ENCODE peak calls at places on chromosomes 7 and 10, in ten cellular contexts. U is endothelial cell, N is esophagus muscularis mucosa, O is IMR-90, I is B cell, J is neural progenitor cell, K is neural crest cell, L is pancreas, C is epithelial cell of esophagus, V is astrocyte of the cerebellum. W is an unnamed sample.

GRCh38 chr10:5434017-5434753 is 21.8 kb downstream of the NET1 start:
- DNase-seq in U (no peak), K (no peak), J (peak; percentile 58), C (peak; percentile 66), V (peak; percentile 48), N (no peak), I (no peak), L (no peak), O (peak; percentile 81), W (no peak)

GRCh38 chr10:938954-939678 is 7.6 kb upstream of the LARP4B start:
- DNase-seq in V (no peak), O (no peak), C (no peak), U (no peak), N (no peak), J (no peak), L (no peak), K (no peak), I (no peak), W (no peak)

GRCh38 chr7:5284304-5285281 is 1.9 kb downstream of the SLC29A4 start:
- DNase-seq in J (peak; percentile 88), K (peak; percentile 51), V (no peak), N (no peak), C (peak; percentile 47), L (peak; percentile 46), U (peak; percentile 55), O (no peak), I (peak; percentile 37), W (no peak)

GRCh38 chr10:27959093-27959715 is 39.7 kb downstream of the ODAD2 start:
- DNase-seq in L (no peak), I (no peak), N (no peak), K (no peak), O (no peak), U (no peak), V (no peak), J (no peak), C (no peak), W (no peak)

GRCh38 chr7:132504851-132505250 is 71.4 kb downstream of the PLXNA4 start:
- DNase-seq in L (no peak), J (no peak), N (no peak), O (no peak), I (no peak), V (no peak), K (no peak), C (no peak), U (no peak), W (no peak)

GRCh38 chr7:108156897-108157605 is 26.9 kb upstream of the LAMB4 start:
- DNase-seq in N (no peak), V (no peak), C (no peak), I (no peak), U (no peak), L (no peak), J (no peak), O (peak; percentile 39), K (no peak), W (no peak)

GRCh38 chr7:117771756-117772155 is 101.5 kb downstream of the CTTNBP2 start:
- DNase-seq in C (no peak), N (no peak), K (no peak), U (no peak), L (no peak), J (no peak), V (no peak), O (no peak), I (no peak), W (no peak)

GRCh38 chr7:47988496-47989386 is 9.3 kb upstream of the HUS1 start:
- DNase-seq in I (no peak), N (no peak), C (peak; percentile 18), L (no peak), O (peak; percentile 5), K (no peak), U (peak; percentile 20), V (no peak), J (no peak), W (no peak)

GRCh38 chr10:132142396-132143161 is 44.2 kb upstream of the DPYSL4 start:
- DNase-seq in J (peak; percentile 71), U (peak; percentile 73), O (no peak), N (no peak), L (peak; percentile 14), C (no peak), I (peak; percentile 62), K (peak; percentile 65), V (no peak), W (peak; percentile 44)

GRCh38 chr7:106755641-106756040 is 94.7 kb upstream of the CCDC71L start:
- DNase-seq in L (no peak), U (no peak), O (no peak), C (no peak), N (no peak), J (no peak), I (no peak), V (no peak), K (no peak), W (no peak)

GRCh38 chr7:24199978-24200377 is 84.0 kb upstream of the NPY start:
- DNase-seq in J (no peak), I (no peak), V (no peak), U (no peak), O (no peak), L (no peak), K (no peak), C (no peak), N (no peak), W (no peak)

GRCh38 chr10:33487014-33487776 is 152.7 kb upstream of the NRP1 start:
- DNase-seq in L (no peak), J (peak; percentile 8), O (peak; percentile 9), C (no peak), I (no peak), U (no peak), V (no peak), N (no peak), K (no peak), W (no peak)

GRCh38 chr10:4062751-4063150 is 277.7 kb upstream of the KLF6 start:
- DNase-seq in U (no peak), I (no peak), L (no peak), N (no peak), C (peak; percentile 30), J (no peak), V (no peak), K (no peak), O (no peak), W (no peak)

GRCh38 chr10:79203833-79204232 is 135.1 kb downstream of the ZMIZ1 start:
- DNase-seq in N (no peak), C (no peak), V (no peak), U (no peak), L (no peak), O (no peak), I (no peak), J (no peak), K (no peak), W (no peak)

GRCh38 chr10:85527610-85528317 is 838.8 kb downstream of the GRID1 start:
- DNase-seq in C (peak; percentile 94), J (no peak), I (no peak), N (no peak), K (no peak), L (no peak), O (no peak), U (peak; percentile 10), V (no peak), W (no peak)

GRCh38 chr10:1550291-1550595 is 187.1 kb downstream of the ADARB2 start:
- DNase-seq in C (no peak), K (no peak), L (no peak), O (no peak), U (no peak), V (no peak), N (no peak), I (no peak), J (no peak), W (peak; percentile 9)

GRCh38 chr10:123795846-123796590 is 95.6 kb downstream of the CPXM2 start:
- DNase-seq in J (no peak), N (peak; percentile 85), O (no peak), C (no peak), U (no peak), V (no peak), L (no peak), I (no peak), K (no peak), W (no peak)

GRCh38 chr7:155032978-155033377 is 30.1 kb upstream of the PAXIP1 start:
- DNase-seq in K (no peak), C (no peak), U (no peak), O (no peak), N (no peak), J (no peak), L (no peak), I (no peak), V (no peak), W (no peak)
- TF ChIP-seq CTCF in K (no peak), C (no peak), U (no peak), O (no peak), N (no peak), J (no peak), L (no peak), I (no peak), V (no peak), W (no peak)

GRCh38 chr10:91742189-91742588 is 56.0 kb upstream of the TNKS2 start:
- DNase-seq in C (no peak), V (no peak), I (no peak), L (no peak), K (no peak), O (peak; percentile 1), J (no peak), U (no peak), N (no peak), W (no peak)
- TF ChIP-seq CTCF in C (no peak), V (no peak), I (no peak), L (no peak), K (no peak), O (no peak), J (no peak), U (no peak), N (no peak), W (no peak)

GRCh38 chr7:150476819-150477631 is 26.6 kb downstream of the GIMAP8 start:
- DNase-seq in L (no peak), I (no peak), N (no peak), C (no peak), U (no peak), O (no peak), V (no peak), K (no peak), J (no peak), W (no peak)

GRCh38 chr7:150481207-150481920 is 30.9 kb downstream of the GIMAP8 start:
- DNase-seq in O (no peak), L (no peak), K (no peak), U (no peak), I (no peak), V (no peak), N (no peak), C (no peak), J (no peak), W (no peak)

GRCh38 chr7:150476285-150476684 is 25.9 kb downstream of the GIMAP8 start:
- DNase-seq in I (no peak), U (no peak), J (no peak), N (no peak), V (no peak), L (no peak), C (no peak), K (no peak), O (no peak), W (no peak)

GRCh38 chr7:150479023-150479716 is 28.7 kb downstream of the GIMAP8 start:
- DNase-seq in U (no peak), J (no peak), I (no peak), K (no peak), V (no peak), O (no peak), N (no peak), L (no peak), C (peak; percentile 88), W (no peak)

GRCh38 chr7:150481955-150482354 is 31.5 kb downstream of the GIMAP8 start:
- DNase-seq in J (no peak), V (no peak), U (no peak), L (no peak), C (no peak), N (no peak), I (no peak), K (no peak), O (no peak), W (no peak)
- TF ChIP-seq CTCF in J (no peak), V (no peak), U (no peak), L (no peak), C (no peak), N (no peak), I (no peak), K (no peak), O (no peak), W (no peak)

GRCh38 chr7:148385009-148385682 is 205.4 kb upstream of the C7orf33 start:
- DNase-seq in L (no peak), O (no peak), N (peak; percentile 64), I (no peak), V (no peak), C (peak; percentile 48), J (peak; percentile 52), U (no peak), K (peak; percentile 7), W (no peak)
- TF ChIP-seq CTCF in L (no peak), O (no peak), N (no peak), I (no peak), V (no peak), C (no peak), J (no peak), U (no peak), K (no peak), W (no peak)

W was measured in CD14-positive monocyte.